ENCODE peak calls at places on chromosomes 16 and 17, in four cellular contexts. One of them, this sample, is unnamed.

GRCh38 chr16:22063888-22064467 is 28.4 kb upstream of the VWA3A start:
- DNase-seq in left lung: no peak
- DNase-seq in Calu3: no peak
- DNase-seq in psoas muscle: no peak
- DNase-seq in this sample: no peak

GRCh38 chr16:51982715-51983680 is 563.9 kb downstream of the TOX3 start:
- DNase-seq in left lung: no peak
- DNase-seq in Calu3: peak
- DNase-seq in psoas muscle: no peak
- DNase-seq in this sample: no peak

GRCh38 chr17:14321980-14322776 is 21.3 kb downstream of the HS3ST3B1 start:
- DNase-seq in left lung: no peak
- DNase-seq in Calu3: no peak
- DNase-seq in psoas muscle: no peak
- DNase-seq in this sample: no peak

GRCh38 chr17:60601443-60602384 is 1.7 kb downstream of the PPM1D start:
- DNase-seq in left lung: no peak
- DNase-seq in Calu3: peak
- DNase-seq in psoas muscle: no peak
- DNase-seq in this sample: no peak

GRCh38 chr17:27038676-27039075 is 255.2 kb upstream of the WSB1 start:
- DNase-seq in left lung: no peak
- DNase-seq in Calu3: no peak
- DNase-seq in psoas muscle: no peak
- DNase-seq in this sample: no peak

GRCh38 chr17:61505846-61506627 is 53.8 kb downstream of the TBX4 start:
- DNase-seq in left lung: no peak
- DNase-seq in Calu3: no peak
- DNase-seq in psoas muscle: no peak
- DNase-seq in this sample: no peak

GRCh38 chr17:64781394-64781793 is 119.3 kb upstream of the SMURF2 start:
- DNase-seq in left lung: peak
- DNase-seq in Calu3: no peak
- DNase-seq in psoas muscle: peak
- DNase-seq in this sample: no peak

GRCh38 chr17:70098030-70098429 is 23.0 kb downstream of the KCNJ16 start:
- DNase-seq in left lung: no peak
- DNase-seq in Calu3: no peak
- DNase-seq in psoas muscle: no peak
- DNase-seq in this sample: no peak

GRCh38 chr17:77700165-77700881 is 258.2 kb upstream of the TNRC6C start:
- DNase-seq in left lung: no peak
- DNase-seq in Calu3: no peak
- DNase-seq in psoas muscle: no peak
- DNase-seq in this sample: no peak

GRCh38 chr16:28101533-28101890 is 38.0 kb upstream of the GSG1L start:
- DNase-seq in left lung: peak
- DNase-seq in Calu3: no peak
- DNase-seq in psoas muscle: no peak
- DNase-seq in this sample: no peak

GRCh38 chr17:45334231-45334630 is 17.4 kb upstream of the MAP3K14 start:
- DNase-seq in left lung: no peak
- DNase-seq in Calu3: no peak
- DNase-seq in psoas muscle: no peak
- DNase-seq in this sample: no peak

GRCh38 chr17:65097110-65097509 is 40.1 kb upstream of the RGS9 start:
- DNase-seq in left lung: no peak
- DNase-seq in Calu3: no peak
- DNase-seq in psoas muscle: no peak
- DNase-seq in this sample: no peak

GRCh38 chr17:16250635-16251034 is 33.6 kb downstream of the PIGL start:
- DNase-seq in left lung: no peak
- DNase-seq in Calu3: no peak
- DNase-seq in psoas muscle: no peak
- DNase-seq in this sample: no peak

GRCh38 chr17:45994228-45994627 is 4.8 kb upstream of the STH start:
- DNase-seq in left lung: no peak
- DNase-seq in Calu3: no peak
- DNase-seq in psoas muscle: no peak
- DNase-seq in this sample: no peak

GRCh38 chr17:72079700-72080099 is 41.1 kb upstream of the SOX9 start:
- DNase-seq in left lung: no peak
- DNase-seq in Calu3: no peak
- DNase-seq in psoas muscle: no peak
- DNase-seq in this sample: no peak

GRCh38 chr17:50331085-50331791 is 14.7 kb upstream of the XYLT2 start:
- DNase-seq in left lung: no peak
- DNase-seq in Calu3: no peak
- DNase-seq in psoas muscle: no peak
- DNase-seq in this sample: no peak

GRCh38 chr16:87555647-87556046 is 46.7 kb upstream of the JPH3 start:
- DNase-seq in left lung: no peak
- DNase-seq in Calu3: no peak
- DNase-seq in psoas muscle: no peak
- DNase-seq in this sample: no peak

GRCh38 chr17:4679652-4680051 is 24.3 kb downstream of the PELP1 start:
- DNase-seq in left lung: peak
- DNase-seq in Calu3: peak
- DNase-seq in psoas muscle: no peak
- DNase-seq in this sample: no peak

GRCh38 chr16:1183235-1183907 is 30.5 kb downstream of the CACNA1H start:
- DNase-seq in left lung: no peak
- DNase-seq in Calu3: peak
- DNase-seq in psoas muscle: peak
- DNase-seq in this sample: no peak

GRCh38 chr17:47694818-47695663 is 1.1 kb downstream of the TBKBP1 start:
- DNase-seq in left lung: peak
- DNase-seq in Calu3: no peak
- DNase-seq in psoas muscle: peak
- DNase-seq in this sample: no peak

DNA sequence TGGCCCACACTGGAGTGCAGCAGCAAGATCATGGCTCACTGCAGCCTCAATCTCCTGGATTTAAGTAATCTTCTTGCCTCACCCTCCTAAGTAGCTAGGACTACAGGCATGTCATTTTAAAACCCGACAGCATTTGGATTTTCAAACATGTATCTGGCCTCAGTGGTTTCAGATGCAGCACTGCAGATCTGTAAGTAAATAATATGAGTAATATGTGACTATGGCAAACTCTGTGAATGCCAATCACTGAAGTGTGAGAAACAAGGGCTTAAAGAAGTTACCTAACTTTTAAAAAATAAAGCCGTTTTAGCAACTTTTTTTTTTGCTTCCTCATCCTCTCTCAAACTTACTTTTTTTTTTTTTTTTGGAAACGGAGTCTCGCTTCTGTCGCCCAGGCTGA is 11.9 kb downstream of the CEP20 start:
- DNase-seq in left lung: no peak
- DNase-seq in Calu3: no peak
- DNase-seq in psoas muscle: no peak
- DNase-seq in this sample: no peak
- TF ChIP-seq CTCF in left lung: no peak
- TF ChIP-seq CTCF in Calu3: no peak
- TF ChIP-seq CTCF in psoas muscle: no peak
- TF ChIP-seq CTCF in this sample: no peak

GRCh38 chr17:58280480-58281217 is at the start of gene MPO:
- DNase-seq in left lung: no peak
- DNase-seq in Calu3: no peak
- DNase-seq in psoas muscle: no peak
- DNase-seq in this sample: no peak

GRCh38 chr17:58279736-58280479 is 827 bp downstream of the MPO start:
- DNase-seq in left lung: peak
- DNase-seq in Calu3: no peak
- DNase-seq in psoas muscle: no peak
- DNase-seq in this sample: no peak

GRCh38 chr17:58278661-58279015 is 2.1 kb downstream of the MPO start:
- DNase-seq in left lung: peak
- DNase-seq in Calu3: no peak
- DNase-seq in psoas muscle: peak
- DNase-seq in this sample: no peak

GRCh38 chr17:58277726-58278595 is 2.8 kb downstream of the MPO start:
- DNase-seq in left lung: peak
- DNase-seq in Calu3: no peak
- DNase-seq in psoas muscle: no peak
- DNase-seq in this sample: no peak

GRCh38 chr17:58279016-58279671 is 1.6 kb downstream of the MPO start:
- DNase-seq in left lung: peak
- DNase-seq in Calu3: no peak
- DNase-seq in psoas muscle: peak
- DNase-seq in this sample: no peak
- TF ChIP-seq CTCF in left lung: no peak
- TF ChIP-seq CTCF in Calu3: no peak
- TF ChIP-seq CTCF in psoas muscle: no peak
- TF ChIP-seq CTCF in this sample: no peak

GRCh38 chr17:59565171-59565958 is at the start of gene DHX40:
- DNase-seq in left lung: peak
- DNase-seq in Calu3: peak
- DNase-seq in psoas muscle: peak
- DNase-seq in this sample: peak

GRCh38 chr17:59558953-59559352 is 6.5 kb upstream of the DHX40 start:
- DNase-seq in left lung: no peak
- DNase-seq in Calu3: no peak
- DNase-seq in psoas muscle: no peak
- DNase-seq in this sample: no peak

GRCh38 chr17:59558039-59558438 is 7.4 kb upstream of the DHX40 start:
- DNase-seq in left lung: no peak
- DNase-seq in Calu3: no peak
- DNase-seq in psoas muscle: no peak
- DNase-seq in this sample: no peak

GRCh38 chr17:59565959-59566324 is 532 bp downstream of the DHX40 start:
- DNase-seq in left lung: no peak
- DNase-seq in Calu3: peak
- DNase-seq in psoas muscle: peak
- DNase-seq in this sample: peak

GRCh38 chr17:59561042-59561441 is 4.4 kb upstream of the DHX40 start:
- DNase-seq in left lung: no peak
- DNase-seq in Calu3: peak
- DNase-seq in psoas muscle: no peak
- DNase-seq in this sample: no peak
- TF ChIP-seq CTCF in left lung: peak
- TF ChIP-seq CTCF in Calu3: no peak
- TF ChIP-seq CTCF in psoas muscle: no peak
- TF ChIP-seq CTCF in this sample: no peak

GRCh38 chr17:54950116-54950515 is 18.3 kb downstream of the COX11 start:
- DNase-seq in left lung: no peak
- DNase-seq in Calu3: no peak
- DNase-seq in psoas muscle: no peak
- DNase-seq in this sample: no peak
- TF ChIP-seq CTCF in left lung: no peak
- TF ChIP-seq CTCF in Calu3: no peak
- TF ChIP-seq CTCF in psoas muscle: no peak
- TF ChIP-seq CTCF in this sample: no peak

GRCh38 chr17:34364741-34365140 is 1.7 kb upstream of the CCL1 start:
- DNase-seq in left lung: no peak
- DNase-seq in Calu3: no peak
- DNase-seq in psoas muscle: no peak
- DNase-seq in this sample: no peak

GRCh38 chr17:34363183-34363661 is at the start of gene CCL1:
- DNase-seq in left lung: no peak
- DNase-seq in Calu3: no peak
- DNase-seq in psoas muscle: no peak
- DNase-seq in this sample: no peak

GRCh38 chr17:34358631-34359030 is 2.4 kb downstream of the CCL13 start:
- DNase-seq in left lung: no peak
- DNase-seq in Calu3: no peak
- DNase-seq in psoas muscle: no peak
- DNase-seq in this sample: no peak

GRCh38 chr17:34360571-34360970 is 2.5 kb downstream of the CCL1 start:
- DNase-seq in left lung: no peak
- DNase-seq in Calu3: no peak
- DNase-seq in psoas muscle: no peak
- DNase-seq in this sample: no peak

DNA sequence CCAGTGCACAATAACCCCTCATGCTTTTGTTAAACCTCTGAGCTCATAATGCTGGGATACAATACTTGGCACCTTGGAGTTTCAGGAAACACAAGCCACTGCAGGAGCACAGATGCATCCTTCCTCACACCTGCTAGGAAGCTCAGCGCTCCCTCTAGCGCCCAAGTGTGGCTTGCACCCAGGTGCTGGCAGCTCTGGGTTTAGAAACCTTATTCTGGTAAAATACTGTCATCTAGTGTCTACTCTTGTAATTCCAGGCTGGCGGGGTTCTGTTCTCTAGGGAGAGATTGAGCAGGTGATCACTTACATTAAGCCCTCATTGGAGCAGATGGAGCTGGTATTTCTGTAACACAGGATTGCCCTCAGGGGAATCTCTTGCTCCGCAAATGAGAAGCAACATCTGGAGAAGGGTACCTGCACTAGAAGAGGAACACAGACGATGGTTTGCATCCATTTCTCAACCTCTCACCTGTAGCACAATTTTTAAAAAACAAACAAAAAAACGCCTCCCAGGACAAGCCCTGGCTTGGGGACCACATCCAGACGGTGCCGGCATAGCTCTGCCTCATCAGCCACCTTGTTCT is 1.5 kb downstream of the CCL1 start:
- DNase-seq in left lung: peak
- DNase-seq in Calu3: peak
- DNase-seq in psoas muscle: peak
- DNase-seq in this sample: peak
- TF ChIP-seq CTCF in left lung: peak
- TF ChIP-seq CTCF in Calu3: peak
- TF ChIP-seq CTCF in psoas muscle: peak
- TF ChIP-seq CTCF in this sample: peak

DNA sequence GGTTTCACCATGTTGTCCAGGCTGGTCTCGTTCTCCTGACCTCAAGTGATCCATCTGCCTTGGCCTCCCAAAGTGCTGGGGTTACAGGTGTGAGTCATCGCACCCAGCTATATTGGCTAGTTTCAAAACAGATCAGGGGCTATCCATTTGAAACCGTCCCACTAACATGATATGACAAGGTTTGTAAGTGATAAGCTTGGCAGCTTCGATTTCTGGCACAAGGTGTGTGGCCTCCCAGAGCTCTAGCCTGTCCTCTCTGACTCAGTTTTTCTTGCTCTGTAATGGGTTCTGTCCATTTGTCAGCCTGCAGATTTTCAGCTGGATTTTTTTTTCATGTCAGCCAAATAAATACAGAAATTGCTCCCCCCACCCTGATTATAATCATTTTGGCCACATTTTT is 31.8 kb upstream of the TENT4B start:
- DNase-seq in left lung: no peak
- DNase-seq in Calu3: no peak
- DNase-seq in psoas muscle: no peak
- DNase-seq in this sample: no peak
- TF ChIP-seq CTCF in left lung: no peak
- TF ChIP-seq CTCF in Calu3: no peak
- TF ChIP-seq CTCF in psoas muscle: no peak
- TF ChIP-seq CTCF in this sample: no peak

DNA sequence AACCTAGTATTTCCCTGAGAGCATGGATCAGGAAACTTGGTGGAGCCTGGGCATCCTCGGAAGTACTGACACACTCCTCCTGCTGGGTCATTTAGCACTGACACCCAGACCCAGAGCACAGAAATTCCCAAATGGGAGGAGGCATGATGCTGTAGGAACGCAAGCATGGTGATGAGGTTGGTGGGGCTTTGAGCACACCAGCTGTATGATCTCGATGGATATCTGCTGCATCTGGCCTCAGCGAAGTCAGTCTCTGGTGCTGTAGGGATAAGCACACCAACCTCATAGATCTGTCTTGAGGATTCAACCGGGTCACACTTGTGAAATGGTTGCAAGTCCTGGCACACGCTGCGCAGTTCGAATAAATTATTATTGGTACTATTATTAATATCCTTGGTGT is 52.5 kb downstream of the SHISA6 start:
- DNase-seq in left lung: no peak
- DNase-seq in Calu3: no peak
- DNase-seq in psoas muscle: no peak
- DNase-seq in this sample: no peak
- TF ChIP-seq CTCF in left lung: no peak
- TF ChIP-seq CTCF in Calu3: no peak
- TF ChIP-seq CTCF in psoas muscle: no peak
- TF ChIP-seq CTCF in this sample: no peak

This sample was measured in natural killer cell.